ENCODE peak calls at places on chromosomes 11 and 22, in seven cellular contexts. A is neural progenitor cell, G is PC-3, S is tibial artery, I is brain microvascular endothelial cell, X is stomach, Y is uterus. U is an unnamed sample.
A peak's percentile ranks its signal among the peaks of the same experiment; 100 is the strongest.

GRCh38 chr22:23119492-23120414 is 22.0 kb downstream of the RSPH14 start:
- DNase-seq in A (no peak), G (no peak), S (no peak), I (peak; percentile 2), X (no peak), Y (no peak), U (no peak)

GRCh38 chr11:46976182-46976854 is 39.8 kb downstream of the CSTPP1 start:
- DNase-seq in A (no peak), G (no peak), S (no peak), I (no peak), X (no peak), Y (no peak), U (no peak)

GRCh38 chr11:72578541-72578940 is 95.7 kb downstream of the PDE2A start:
- DNase-seq in A (no peak), G (no peak), S (peak; percentile 43), I (no peak), X (no peak), Y (no peak), U (no peak)

GRCh38 chr11:12224537-12224893 is 114.1 kb downstream of the MICAL2 start:
- DNase-seq in A (no peak), G (peak; percentile 87), S (peak; percentile 94), I (peak; percentile 83), X (peak; percentile 90), Y (peak; percentile 61), U (no peak)

GRCh38 chr11:90851196-90851595 is 628.3 kb upstream of the CHORDC1 start:
- DNase-seq in A (no peak), G (no peak), S (no peak), I (no peak), X (no peak), Y (no peak), U (no peak)

GRCh38 chr11:67435031-67435726 is 2.3 kb downstream of the PTPRCAP start:
- DNase-seq in A (no peak), G (no peak), S (no peak), I (no peak), X (no peak), Y (no peak), U (no peak)

GRCh38 chr11:27420722-27421572 is 51.6 kb downstream of the LGR4 start:
- DNase-seq in A (no peak), G (no peak), S (no peak), I (no peak), X (no peak), Y (no peak), U (no peak)

GRCh38 chr11:65817312-65817814 is 16.4 kb upstream of the SNX32 start:
- DNase-seq in A (no peak), G (no peak), S (no peak), I (no peak), X (no peak), Y (no peak), U (no peak)

GRCh38 chr11:66868726-66869291 is 11.9 kb downstream of the LRFN4 start:
- DNase-seq in A (peak; percentile 86), G (peak; percentile 87), S (no peak), I (no peak), X (peak; percentile 85), Y (no peak), U (peak; percentile 74)

GRCh38 chr22:36405671-36406070 is 17.9 kb upstream of the MYH9 start:
- DNase-seq in A (no peak), G (peak; percentile 37), S (peak; percentile 70), I (no peak), X (peak; percentile 36), Y (no peak), U (no peak)

GRCh38 chr11:64834723-64835615 is 9.5 kb downstream of the CDC42BPG start:
- DNase-seq in A (no peak), G (peak; percentile 96), S (no peak), I (no peak), X (peak; percentile 90), Y (no peak), U (no peak)

GRCh38 chr11:30346068-30346688 is 23.3 kb downstream of the ARL14EP start:
- DNase-seq in A (peak; percentile 82), G (peak; percentile 64), S (no peak), I (peak; percentile 20), X (no peak), Y (no peak), U (peak; percentile 21)

GRCh38 chr11:125517116-125517804 is 21.2 kb upstream of the FEZ1 start:
- DNase-seq in A (peak; percentile 97), G (no peak), S (no peak), I (peak; percentile 83), X (no peak), Y (peak; percentile 42), U (peak; percentile 73)

GRCh38 chr11:20668844-20669832 is at the start of gene NELL1:
- DNase-seq in A (peak; percentile 75), G (no peak), S (no peak), I (no peak), X (no peak), Y (no peak), U (peak; percentile 65)

GRCh38 chr22:24938741-24939341 is 7.7 kb downstream of the LHFPL7 start:
- DNase-seq in A (peak; percentile 82), G (peak; percentile 72), S (no peak), I (no peak), X (no peak), Y (no peak), U (peak; percentile 39)

GRCh38 chr22:43800970-43801369 is 11.1 kb downstream of the EFCAB6 start:
- DNase-seq in A (no peak), G (no peak), S (no peak), I (no peak), X (no peak), Y (no peak), U (no peak)

GRCh38 chr22:43792905-43793304 is 19.2 kb downstream of the EFCAB6 start:
- DNase-seq in A (no peak), G (no peak), S (no peak), I (no peak), X (no peak), Y (no peak), U (no peak)

GRCh38 chr22:43795320-43795719 is 16.8 kb downstream of the EFCAB6 start:
- DNase-seq in A (no peak), G (no peak), S (no peak), I (no peak), X (no peak), Y (no peak), U (no peak)

GRCh38 chr22:43798492-43798891 is 13.6 kb downstream of the EFCAB6 start:
- DNase-seq in A (no peak), G (no peak), S (no peak), I (no peak), X (no peak), Y (no peak), U (no peak)

GRCh38 chr22:43796567-43796966 is 15.5 kb downstream of the EFCAB6 start:
- DNase-seq in A (peak; percentile 63), G (peak; percentile 41), S (no peak), I (peak; percentile 34), X (no peak), Y (no peak), U (no peak)
- TF ChIP-seq CTCF in A (peak; percentile 62), G (peak; percentile 58), S (no peak), I (peak; percentile 58), X (no peak), Y (peak; percentile 35), U (peak; percentile 20)

GRCh38 chr22:35155403-35156025 is 89.6 kb downstream of the ISX start:
- DNase-seq in A (peak; percentile 22), G (no peak), S (no peak), I (no peak), X (no peak), Y (no peak), U (no peak)
- TF ChIP-seq CTCF in A (no peak), G (no peak), S (no peak), I (no peak), X (no peak), Y (no peak), U (no peak)

DNA sequence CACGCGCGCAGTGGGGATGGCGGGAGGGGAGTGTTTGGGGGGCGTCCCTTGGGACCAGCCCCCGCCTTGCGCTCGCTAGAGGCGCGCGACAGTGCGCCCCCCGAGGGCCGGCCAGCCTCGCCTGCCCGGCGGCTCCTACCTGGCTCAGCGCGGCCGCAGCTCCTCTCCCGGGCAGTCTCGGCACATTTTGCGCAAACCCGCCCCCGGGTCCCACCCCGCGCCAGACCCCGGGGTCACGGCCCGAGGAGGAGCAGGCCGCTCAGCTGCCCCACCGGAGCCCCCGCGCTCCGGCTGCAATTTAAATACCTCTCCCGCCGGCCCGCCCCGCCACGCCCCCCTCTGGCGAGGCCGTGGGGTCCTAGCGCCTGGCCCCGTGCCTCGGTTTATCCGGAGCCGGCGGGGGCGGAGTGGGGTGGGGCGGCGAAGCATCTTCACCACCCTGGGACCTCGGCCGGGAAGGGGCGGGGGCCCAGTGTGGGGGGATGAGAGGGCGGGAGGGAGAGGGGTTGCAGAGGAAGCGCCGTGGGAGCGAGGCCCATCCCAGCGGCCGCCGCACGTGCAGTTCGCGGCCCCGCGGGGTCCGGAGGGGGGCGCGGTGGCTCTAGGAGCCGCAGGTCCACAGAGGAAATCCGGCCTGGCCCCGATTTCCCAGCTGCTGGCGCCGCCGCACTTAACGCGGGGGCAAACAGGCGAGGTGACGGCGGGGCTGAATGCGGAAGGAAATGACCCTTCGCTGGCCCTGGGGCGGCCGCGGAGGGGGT is at the start of gene LRRC32:
- DNase-seq in A (peak; percentile 78), G (no peak), S (peak; percentile 84), I (no peak), X (peak; percentile 45), Y (peak; percentile 62), U (peak; percentile 73)
- TF ChIP-seq CTCF in A (peak; percentile 35), G (no peak), S (no peak), I (no peak), X (no peak), Y (no peak), U (no peak)

GRCh38 chr22:50548913-50549790 is 3.5 kb downstream of the KLHDC7B start:
- DNase-seq in A (no peak), G (no peak), S (no peak), I (no peak), X (no peak), Y (no peak), U (no peak)

GRCh38 chr22:50550395-50550794 is 4.7 kb downstream of the KLHDC7B start:
- DNase-seq in A (no peak), G (no peak), S (no peak), I (no peak), X (no peak), Y (no peak), U (no peak)

GRCh38 chr22:50546326-50547230 is 879 bp downstream of the KLHDC7B start:
- DNase-seq in A (no peak), G (no peak), S (no peak), I (no peak), X (no peak), Y (no peak), U (no peak)

GRCh38 chr22:50547231-50547851 is 1.6 kb downstream of the KLHDC7B start:
- DNase-seq in A (no peak), G (no peak), S (no peak), I (no peak), X (no peak), Y (no peak), U (no peak)

DNA sequence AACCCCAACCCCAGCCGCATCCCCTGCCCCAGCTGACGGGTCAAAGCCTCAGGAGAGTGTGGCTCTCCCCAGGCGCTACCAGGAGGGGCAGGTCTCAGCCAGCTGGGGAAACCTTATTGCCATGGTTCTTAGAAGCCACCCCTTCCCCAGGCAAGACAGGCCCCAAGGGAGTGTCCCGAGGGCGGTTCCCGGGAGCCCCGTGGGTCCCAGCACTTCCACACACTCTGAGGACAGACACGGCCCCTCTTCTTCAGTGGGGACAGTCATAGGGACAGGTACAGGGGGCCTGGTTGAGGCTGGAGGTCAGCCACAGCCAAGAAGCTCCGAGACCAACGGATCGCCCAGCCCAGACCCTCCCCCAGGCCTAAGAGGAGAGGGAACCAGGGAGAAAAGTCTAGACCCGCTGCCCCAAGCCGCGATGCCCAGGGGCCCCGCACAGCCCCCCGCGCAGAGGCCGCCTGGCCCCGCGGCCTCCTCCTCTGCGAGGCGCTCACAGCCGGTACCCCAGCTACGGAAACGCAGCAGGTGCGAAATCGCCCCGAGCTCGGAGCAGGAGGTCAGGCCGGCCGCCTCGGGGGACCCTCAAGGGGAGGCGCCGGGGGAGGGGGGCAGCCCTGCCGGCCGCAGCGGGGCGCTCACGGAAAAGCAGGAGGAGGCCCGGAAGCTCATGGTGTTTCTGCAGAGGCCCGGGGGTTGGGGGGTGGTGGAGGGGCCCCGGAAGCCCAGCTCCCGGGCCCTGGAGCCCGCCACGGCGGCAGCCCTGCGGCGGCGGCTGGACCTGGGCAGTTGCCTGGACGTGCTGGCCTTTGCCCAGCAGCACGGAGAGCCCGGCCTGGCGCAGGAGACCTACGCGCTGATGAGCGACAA is 2.6 kb downstream of the KLHDC7B start:
- DNase-seq in A (no peak), G (no peak), S (no peak), I (no peak), X (no peak), Y (no peak), U (no peak)
- TF ChIP-seq CTCF in A (no peak), G (no peak), S (no peak), I (no peak), X (no peak), Y (no peak), U (no peak)

U was measured in nephron progenitor cell.